ENCODE peak calls at places on chromosomes 3 and 15, in four cellular contexts. J, S, O and U are unnamed samples.

GRCh38 chr3:119240101-119240581 is 537 bp downstream of the B4GALT4 start:
- DNase-seq in J (no peak), S (no peak), O (no peak), U (peak; percentile 53)

GRCh38 chr15:40163657-40164416 is 3.0 kb downstream of the BUB1B start:
- DNase-seq in J (no peak), S (no peak), O (no peak), U (no peak)

GRCh38 chr3:182509844-182510460 is 283.4 kb upstream of the ATP11B start:
- DNase-seq in J (no peak), S (no peak), O (no peak), U (no peak)

GRCh38 chr15:69392352-69392751 is 21.8 kb upstream of the KIF23 start:
- DNase-seq in J (no peak), S (no peak), O (no peak), U (no peak)

GRCh38 chr15:79811406-79812405 is 85.1 kb downstream of the MTHFS start:
- DNase-seq in J (no peak), S (no peak), O (no peak), U (peak; percentile 61)

GRCh38 chr15:74653426-74654082 is 37.9 kb downstream of the CLK3 start:
- DNase-seq in J (peak; percentile 73), S (no peak), O (no peak), U (no peak)

GRCh38 chr3:48572517-48572916 is 8.9 kb upstream of the UCN2 start:
- DNase-seq in J (no peak), S (no peak), O (no peak), U (no peak)

GRCh38 chr3:175338775-175339535 is 479.8 kb downstream of the NAALADL2 start:
- DNase-seq in J (peak; percentile 46), S (no peak), O (no peak), U (no peak)

GRCh38 chr15:61527836-61528589 is 298.9 kb upstream of the RORA start:
- DNase-seq in J (no peak), S (no peak), O (no peak), U (peak; percentile 13)

GRCh38 chr3:16866447-16867025 is 18.2 kb upstream of the PLCL2 start:
- DNase-seq in J (no peak), S (no peak), O (no peak), U (no peak)

GRCh38 chr3:32456429-32457130 is 46.1 kb downstream of the CMTM6 start:
- DNase-seq in J (no peak), S (no peak), O (peak; percentile 43), U (no peak)

GRCh38 chr15:41993447-41994170 is 21.3 kb upstream of the EHD4 start:
- DNase-seq in J (no peak), S (no peak), O (no peak), U (no peak)

GRCh38 chr15:82298032-82298431 is 35.4 kb downstream of the SAXO2 start:
- DNase-seq in J (no peak), S (no peak), O (no peak), U (no peak)

GRCh38 chr3:168467085-168467714 is 371.5 kb upstream of the GOLIM4 start:
- DNase-seq in J (peak; percentile 34), S (no peak), O (no peak), U (peak; percentile 10)

GRCh38 chr3:39501982-39502837 is 34.7 kb downstream of the MOBP start:
- DNase-seq in J (no peak), S (no peak), O (no peak), U (peak; percentile 50)

GRCh38 chr3:152121292-152121654 is 147.5 kb upstream of the MBNL1 start:
- DNase-seq in J (no peak), S (no peak), O (no peak), U (no peak)

GRCh38 chr15:94793641-94794040 is 562.3 kb downstream of the MCTP2 start:
- DNase-seq in J (no peak), S (no peak), O (no peak), U (no peak)

GRCh38 chr3:59862686-59863085 is 812.9 kb upstream of the CFAP20DC start:
- DNase-seq in J (peak; percentile 4), S (no peak), O (no peak), U (no peak)

GRCh38 chr3:71521940-71522876 is 61.3 kb downstream of the FOXP1 start:
- DNase-seq in J (no peak), S (no peak), O (no peak), U (no peak)

GRCh38 chr3:99659032-99659431 is 20.6 kb downstream of the COL8A1 start:
- DNase-seq in J (no peak), S (no peak), O (no peak), U (no peak)

GRCh38 chr3:32177702-32178198 is 60.7 kb upstream of the CMTM8 start:
- DNase-seq in J (peak; percentile 69), S (peak; percentile 39), O (no peak), U (peak; percentile 73)

GRCh38 chr3:182959474-182960350 is 20.6 kb downstream of the DCUN1D1 start:
- DNase-seq in J (no peak), S (no peak), O (no peak), U (no peak)

GRCh38 chr15:78007211-78007956 is 70.1 kb downstream of the TBC1D2B start:
- DNase-seq in J (no peak), S (no peak), O (no peak), U (no peak)